ENCODE peak calls at places on chromosomes 16 and 17, in six cellular contexts. One of them, this sample, is unnamed.

GRCh38 chr17:233473-233941 is 52.1 kb upstream of the DOC2B start:
- DNase-seq in A549: no peak
- DNase-seq in OCI-LY7: peak
- DNase-seq in GM23338: no peak
- DNase-seq in H9: no peak
- DNase-seq in mesendoderm: no peak
- DNase-seq in this sample: no peak

GRCh38 chr16:87681990-87682570 is 79.8 kb downstream of the JPH3 start:
- DNase-seq in A549: peak
- DNase-seq in OCI-LY7: peak
- DNase-seq in GM23338: peak
- DNase-seq in H9: peak
- DNase-seq in mesendoderm: peak
- DNase-seq in this sample: no peak

GRCh38 chr16:84302111-84302954 is 7.7 kb downstream of the WFDC1 start:
- DNase-seq in A549: no peak
- DNase-seq in OCI-LY7: no peak
- DNase-seq in GM23338: no peak
- DNase-seq in H9: no peak
- DNase-seq in mesendoderm: no peak
- DNase-seq in this sample: no peak

GRCh38 chr16:86789621-86790051 is 211.3 kb downstream of the FOXL1 start:
- DNase-seq in A549: no peak
- DNase-seq in OCI-LY7: no peak
- DNase-seq in GM23338: no peak
- DNase-seq in H9: no peak
- DNase-seq in mesendoderm: peak
- DNase-seq in this sample: no peak

GRCh38 chr16:29986931-29987330 is 8.5 kb downstream of the HIRIP3 start:
- DNase-seq in A549: no peak
- DNase-seq in OCI-LY7: no peak
- DNase-seq in GM23338: no peak
- DNase-seq in H9: no peak
- DNase-seq in mesendoderm: no peak
- DNase-seq in this sample: no peak

GRCh38 chr17:9132291-9132690 is 111.0 kb downstream of the NTN1 start:
- DNase-seq in A549: no peak
- DNase-seq in OCI-LY7: no peak
- DNase-seq in GM23338: no peak
- DNase-seq in H9: no peak
- DNase-seq in mesendoderm: no peak
- DNase-seq in this sample: no peak

GRCh38 chr17:76554131-76554530 is 14.3 kb downstream of the PRCD start:
- DNase-seq in A549: no peak
- DNase-seq in OCI-LY7: no peak
- DNase-seq in GM23338: no peak
- DNase-seq in H9: no peak
- DNase-seq in mesendoderm: no peak
- DNase-seq in this sample: no peak

GRCh38 chr16:58026139-58026704 is 668 bp downstream of the MMP15 start:
- DNase-seq in A549: peak
- DNase-seq in OCI-LY7: no peak
- DNase-seq in GM23338: peak
- DNase-seq in H9: no peak
- DNase-seq in mesendoderm: peak
- DNase-seq in this sample: peak

GRCh38 chr17:16912021-16912962 is 59.6 kb downstream of the TNFRSF13B start:
- DNase-seq in A549: no peak
- DNase-seq in OCI-LY7: no peak
- DNase-seq in GM23338: no peak
- DNase-seq in H9: no peak
- DNase-seq in mesendoderm: no peak
- DNase-seq in this sample: no peak

DNA sequence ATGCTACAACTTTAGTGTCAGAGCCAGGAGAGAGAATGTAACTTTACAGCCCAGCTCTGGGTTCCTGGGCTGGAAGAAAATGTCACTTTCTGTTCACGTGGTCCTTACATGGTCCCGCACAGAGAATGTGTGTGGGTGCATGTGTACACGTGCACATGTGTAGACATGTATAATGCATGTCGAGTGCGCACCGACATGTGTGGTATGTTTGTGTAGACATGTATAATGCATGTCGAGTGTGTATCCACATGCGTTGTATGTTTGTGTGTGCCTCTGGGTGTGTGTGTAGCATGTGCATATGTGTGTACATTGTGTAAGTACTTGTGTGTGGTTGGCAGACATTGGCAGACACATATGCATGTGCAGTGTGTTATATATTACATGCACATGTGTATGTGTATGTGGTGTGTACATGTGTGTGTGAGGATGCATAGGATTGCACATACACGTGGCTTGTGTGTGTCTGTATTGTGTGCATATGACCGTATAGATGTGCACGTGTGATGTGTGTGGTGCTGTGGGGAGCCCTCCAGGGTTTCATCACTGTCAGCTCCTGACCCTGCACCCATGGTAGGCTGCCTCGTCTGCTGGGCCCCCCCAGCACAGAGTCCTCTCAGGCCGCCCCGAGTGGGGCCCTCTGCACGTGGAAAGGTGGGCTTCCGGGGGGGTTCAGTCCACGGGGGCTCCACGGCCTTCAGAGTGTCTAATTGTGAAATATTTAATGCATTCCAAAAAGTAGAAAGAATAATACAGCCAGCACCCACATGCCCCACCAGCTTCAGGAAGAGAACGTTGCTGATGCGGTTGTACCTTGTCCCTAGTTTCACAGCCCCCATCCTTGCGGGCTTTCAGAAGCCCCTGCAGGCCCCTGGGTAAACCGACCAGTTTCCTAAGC is 214.2 kb upstream of the GSE1 start:
- DNase-seq in A549: no peak
- DNase-seq in OCI-LY7: no peak
- DNase-seq in GM23338: no peak
- DNase-seq in H9: no peak
- DNase-seq in mesendoderm: no peak
- DNase-seq in this sample: no peak
- H3K4me2 ChIP-seq in A549: no peak
- H3K4me2 ChIP-seq in OCI-LY7: no peak
- H3K4me2 ChIP-seq in GM23338: no peak
- H3K4me2 ChIP-seq in H9: no peak
- H3K4me2 ChIP-seq in mesendoderm: no peak
- H3K4me2 ChIP-seq in this sample: no peak

GRCh38 chr17:66429680-66430079 is 127.3 kb downstream of the PRKCA start:
- DNase-seq in A549: no peak
- DNase-seq in OCI-LY7: peak
- DNase-seq in GM23338: no peak
- DNase-seq in H9: no peak
- DNase-seq in mesendoderm: no peak
- DNase-seq in this sample: no peak

GRCh38 chr17:66432558-66432957 is 130.1 kb downstream of the PRKCA start:
- DNase-seq in A549: no peak
- DNase-seq in OCI-LY7: no peak
- DNase-seq in GM23338: no peak
- DNase-seq in H9: no peak
- DNase-seq in mesendoderm: no peak
- DNase-seq in this sample: no peak

GRCh38 chr17:66431910-66432309 is 129.5 kb downstream of the PRKCA start:
- DNase-seq in A549: peak
- DNase-seq in OCI-LY7: no peak
- DNase-seq in GM23338: no peak
- DNase-seq in H9: no peak
- DNase-seq in mesendoderm: no peak
- DNase-seq in this sample: no peak

GRCh38 chr17:66432996-66433556 is 130.7 kb downstream of the PRKCA start:
- DNase-seq in A549: no peak
- DNase-seq in OCI-LY7: no peak
- DNase-seq in GM23338: no peak
- DNase-seq in H9: no peak
- DNase-seq in mesendoderm: peak
- DNase-seq in this sample: peak

DNA sequence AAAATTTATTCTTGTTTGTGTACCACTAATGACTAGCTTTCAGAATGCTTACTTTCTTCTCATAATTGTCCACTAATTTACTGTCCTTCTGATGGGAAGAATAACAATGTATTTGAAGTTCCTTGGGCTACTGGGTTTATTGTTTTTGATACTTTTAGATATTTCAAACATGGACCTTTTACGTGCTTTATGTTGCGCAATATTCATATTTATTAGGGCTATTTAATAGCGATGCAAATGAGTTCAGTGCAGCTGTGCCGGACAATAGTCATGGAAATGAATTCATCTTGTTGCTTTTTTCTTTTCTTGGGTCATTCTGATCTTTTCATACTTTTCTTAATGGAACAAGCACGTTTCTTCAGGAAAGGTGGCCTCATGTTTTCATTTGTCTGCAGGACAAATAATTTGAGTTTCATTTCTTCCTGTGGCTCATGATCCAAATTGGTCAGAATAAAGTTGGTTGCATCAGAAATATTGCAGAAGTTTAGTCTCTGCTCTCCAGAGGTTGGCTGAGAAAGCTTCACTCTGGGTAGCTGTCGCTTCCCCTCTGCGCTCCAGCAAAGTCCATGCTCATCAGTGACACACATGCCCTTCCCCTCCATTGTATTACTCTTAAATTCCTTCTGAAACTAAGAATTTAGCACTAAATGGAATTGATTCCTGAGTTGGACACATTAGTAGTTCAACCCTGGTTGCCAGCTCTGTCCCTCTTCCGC is 128.8 kb downstream of the PRKCA start:
- DNase-seq in A549: no peak
- DNase-seq in OCI-LY7: no peak
- DNase-seq in GM23338: no peak
- DNase-seq in H9: no peak
- DNase-seq in mesendoderm: no peak
- DNase-seq in this sample: no peak
- H3K4me2 ChIP-seq in A549: peak
- H3K4me2 ChIP-seq in OCI-LY7: no peak
- H3K4me2 ChIP-seq in GM23338: no peak
- H3K4me2 ChIP-seq in H9: no peak
- H3K4me2 ChIP-seq in mesendoderm: no peak
- H3K4me2 ChIP-seq in this sample: no peak

DNA sequence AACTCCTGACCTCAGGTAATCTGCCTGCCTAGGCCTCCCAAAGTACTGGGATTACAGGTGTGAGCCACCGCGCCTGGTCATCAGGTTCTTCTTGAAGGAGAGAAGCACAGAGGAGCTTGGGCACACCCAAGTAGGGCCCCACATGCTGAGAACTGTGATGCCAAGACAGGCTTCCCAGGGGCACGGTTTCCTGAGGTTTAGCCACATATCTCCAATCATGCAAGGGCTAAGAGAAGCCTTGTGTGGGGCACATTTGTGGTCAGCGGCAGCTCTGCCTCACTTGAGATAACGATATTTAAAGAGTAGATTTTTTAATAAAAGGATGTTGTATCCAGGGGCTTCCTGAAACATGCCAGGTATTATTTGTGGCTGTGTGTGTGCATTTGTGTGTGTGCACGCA is 46.9 kb downstream of the CUEDC1 start:
- DNase-seq in A549: no peak
- DNase-seq in OCI-LY7: no peak
- DNase-seq in GM23338: no peak
- DNase-seq in H9: no peak
- DNase-seq in mesendoderm: no peak
- DNase-seq in this sample: no peak
- H3K4me2 ChIP-seq in A549: no peak
- H3K4me2 ChIP-seq in OCI-LY7: no peak
- H3K4me2 ChIP-seq in GM23338: no peak
- H3K4me2 ChIP-seq in H9: no peak
- H3K4me2 ChIP-seq in mesendoderm: no peak
- H3K4me2 ChIP-seq in this sample: no peak

DNA sequence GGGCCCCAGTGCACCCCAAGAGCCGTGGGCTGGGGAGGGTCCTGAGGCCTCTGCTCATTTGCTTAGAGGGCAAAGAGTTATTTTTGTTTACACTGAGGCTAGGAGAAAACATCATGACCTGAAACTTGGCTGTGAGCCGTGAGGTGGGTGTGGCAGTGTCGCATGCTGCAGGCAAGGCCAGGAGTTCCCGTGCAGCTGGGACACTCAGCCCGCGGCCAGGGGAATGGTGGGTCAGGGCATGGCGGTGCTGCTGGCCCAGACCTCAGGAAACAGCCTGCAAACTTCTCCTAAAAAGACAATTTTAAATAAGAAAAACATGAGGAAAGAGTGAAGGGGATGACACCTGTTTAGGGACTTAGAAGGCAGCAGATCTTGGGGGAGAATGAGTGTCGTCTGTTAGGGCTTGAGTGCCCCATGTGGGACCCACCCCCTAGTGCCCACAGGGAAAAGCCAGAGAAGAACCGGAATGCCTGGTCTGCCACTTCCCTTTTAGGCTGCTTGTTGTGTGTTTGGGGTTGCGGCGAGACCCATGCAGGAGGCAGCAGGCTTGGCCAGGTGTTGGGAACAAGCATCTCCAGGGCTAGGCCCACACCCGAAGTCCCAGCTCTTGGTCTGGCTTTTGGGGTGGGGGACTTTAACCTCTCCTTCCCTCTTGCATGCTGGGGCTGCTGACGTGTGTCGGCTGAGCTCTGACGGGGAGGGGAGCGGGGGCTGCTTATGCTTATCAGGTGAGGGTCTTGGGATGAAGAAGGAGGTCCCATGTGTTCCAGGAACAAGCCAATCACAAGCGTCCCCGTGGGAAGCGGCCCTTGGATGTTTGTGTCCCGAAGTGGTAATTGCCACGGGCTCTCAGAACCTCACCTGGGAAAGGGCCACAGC is 80.9 kb upstream of the GNG13 start:
- DNase-seq in A549: no peak
- DNase-seq in OCI-LY7: no peak
- DNase-seq in GM23338: no peak
- DNase-seq in H9: no peak
- DNase-seq in mesendoderm: no peak
- DNase-seq in this sample: no peak
- H3K4me2 ChIP-seq in A549: no peak
- H3K4me2 ChIP-seq in OCI-LY7: no peak
- H3K4me2 ChIP-seq in GM23338: no peak
- H3K4me2 ChIP-seq in H9: no peak
- H3K4me2 ChIP-seq in mesendoderm: no peak
- H3K4me2 ChIP-seq in this sample: no peak

GRCh38 chr17:6508026-6508425 is 48.3 kb downstream of the PITPNM3 start:
- DNase-seq in A549: no peak
- DNase-seq in OCI-LY7: no peak
- DNase-seq in GM23338: no peak
- DNase-seq in H9: peak
- DNase-seq in mesendoderm: no peak
- DNase-seq in this sample: no peak

GRCh38 chr17:6508519-6509294 is 47.6 kb downstream of the PITPNM3 start:
- DNase-seq in A549: no peak
- DNase-seq in OCI-LY7: no peak
- DNase-seq in GM23338: no peak
- DNase-seq in H9: peak
- DNase-seq in mesendoderm: no peak
- DNase-seq in this sample: no peak

GRCh38 chr17:6509921-6510320 is 46.4 kb downstream of the PITPNM3 start:
- DNase-seq in A549: no peak
- DNase-seq in OCI-LY7: no peak
- DNase-seq in GM23338: no peak
- DNase-seq in H9: no peak
- DNase-seq in mesendoderm: no peak
- DNase-seq in this sample: no peak

GRCh38 chr17:6510321-6511023 is 45.9 kb downstream of the PITPNM3 start:
- DNase-seq in A549: no peak
- DNase-seq in OCI-LY7: no peak
- DNase-seq in GM23338: no peak
- DNase-seq in H9: peak
- DNase-seq in mesendoderm: no peak
- DNase-seq in this sample: no peak

GRCh38 chr17:6509295-6509771 is 47.0 kb downstream of the PITPNM3 start:
- DNase-seq in A549: no peak
- DNase-seq in OCI-LY7: no peak
- DNase-seq in GM23338: peak
- DNase-seq in H9: peak
- DNase-seq in mesendoderm: no peak
- DNase-seq in this sample: no peak
- H3K4me2 ChIP-seq in A549: no peak
- H3K4me2 ChIP-seq in OCI-LY7: no peak
- H3K4me2 ChIP-seq in GM23338: no peak
- H3K4me2 ChIP-seq in H9: no peak
- H3K4me2 ChIP-seq in mesendoderm: no peak
- H3K4me2 ChIP-seq in this sample: no peak